ENCODE peak calls at places on chromosome 10, in six cellular contexts. One of them, this sample, is unnamed. For H3K4me1, the result is how much of the 10 kb centered on the place peaks cover.

GRCh38 chr10:89163265-89163995 is 43.7 kb downstream of the CH25H start:
- DNase-seq in SK-N-SH: no peak
- DNase-seq in HCT116: no peak
- DNase-seq in K562: no peak
- DNase-seq in GM12878: peak
- DNase-seq in HepG2: no peak
- DNase-seq in this sample: no peak

GRCh38 chr10:70928140-70928539 is 39.8 kb upstream of the PCBD1 start:
- DNase-seq in SK-N-SH: no peak
- DNase-seq in HCT116: no peak
- DNase-seq in K562: no peak
- DNase-seq in GM12878: no peak
- DNase-seq in HepG2: no peak
- DNase-seq in this sample: no peak

GRCh38 chr10:70109064-70109729 is 23.4 kb downstream of the AIFM2 start:
- DNase-seq in SK-N-SH: no peak
- DNase-seq in HCT116: no peak
- DNase-seq in K562: no peak
- DNase-seq in GM12878: no peak
- DNase-seq in HepG2: peak
- DNase-seq in this sample: no peak

GRCh38 chr10:106582291-106582690 is 582.2 kb downstream of the SORCS1 start:
- DNase-seq in SK-N-SH: peak
- DNase-seq in HCT116: no peak
- DNase-seq in K562: no peak
- DNase-seq in GM12878: no peak
- DNase-seq in HepG2: no peak
- DNase-seq in this sample: no peak

GRCh38 chr10:117946525-117947070 is 100.1 kb downstream of the RAB11FIP2 start:
- DNase-seq in SK-N-SH: no peak
- DNase-seq in HCT116: peak
- DNase-seq in K562: no peak
- DNase-seq in GM12878: no peak
- DNase-seq in HepG2: no peak
- DNase-seq in this sample: no peak

GRCh38 chr10:104351067-104351681 is 2.5 kb upstream of the CFAP58 start:
- DNase-seq in SK-N-SH: no peak
- DNase-seq in HCT116: no peak
- DNase-seq in K562: no peak
- DNase-seq in GM12878: no peak
- DNase-seq in HepG2: no peak
- DNase-seq in this sample: no peak

GRCh38 chr10:11364241-11364640 is 247.2 kb downstream of the USP6NL start:
- DNase-seq in SK-N-SH: peak
- DNase-seq in HCT116: no peak
- DNase-seq in K562: no peak
- DNase-seq in GM12878: no peak
- DNase-seq in HepG2: no peak
- DNase-seq in this sample: no peak

GRCh38 chr10:120750167-120750566 is 101.0 kb upstream of the WDR11 start:
- DNase-seq in SK-N-SH: no peak
- DNase-seq in HCT116: no peak
- DNase-seq in K562: no peak
- DNase-seq in GM12878: peak
- DNase-seq in HepG2: no peak
- DNase-seq in this sample: no peak

GRCh38 chr10:16717617-16718395 is 99.4 kb downstream of the RSU1 start:
- DNase-seq in SK-N-SH: no peak
- DNase-seq in HCT116: no peak
- DNase-seq in K562: no peak
- DNase-seq in GM12878: no peak
- DNase-seq in HepG2: no peak
- DNase-seq in this sample: no peak

GRCh38 chr10:78867555-78867939 is 201.2 kb upstream of the ZMIZ1 start:
- DNase-seq in SK-N-SH: no peak
- DNase-seq in HCT116: no peak
- DNase-seq in K562: no peak
- DNase-seq in GM12878: no peak
- DNase-seq in HepG2: no peak
- DNase-seq in this sample: no peak

GRCh38 chr10:130471486-130471885 is 335.3 kb downstream of the GLRX3 start:
- DNase-seq in SK-N-SH: no peak
- DNase-seq in HCT116: no peak
- DNase-seq in K562: no peak
- DNase-seq in GM12878: no peak
- DNase-seq in HepG2: no peak
- DNase-seq in this sample: no peak

GRCh38 chr10:125022671-125023070 is 80.7 kb downstream of the ZRANB1 start:
- DNase-seq in SK-N-SH: no peak
- DNase-seq in HCT116: no peak
- DNase-seq in K562: no peak
- DNase-seq in GM12878: no peak
- DNase-seq in HepG2: no peak
- DNase-seq in this sample: no peak

GRCh38 chr10:123860209-123860608 is 31.4 kb downstream of the CPXM2 start:
- DNase-seq in SK-N-SH: no peak
- DNase-seq in HCT116: no peak
- DNase-seq in K562: no peak
- DNase-seq in GM12878: no peak
- DNase-seq in HepG2: no peak
- DNase-seq in this sample: no peak

GRCh38 chr10:94450782-94451181 is 48.4 kb downstream of the TBC1D12 start:
- DNase-seq in SK-N-SH: no peak
- DNase-seq in HCT116: no peak
- DNase-seq in K562: no peak
- DNase-seq in GM12878: no peak
- DNase-seq in HepG2: no peak
- DNase-seq in this sample: no peak

GRCh38 chr10:1078668-1079067 is 22.5 kb downstream of the WDR37 start:
- DNase-seq in SK-N-SH: no peak
- DNase-seq in HCT116: no peak
- DNase-seq in K562: no peak
- DNase-seq in GM12878: no peak
- DNase-seq in HepG2: no peak
- DNase-seq in this sample: no peak

GRCh38 chr10:96413151-96413787 is 54.5 kb upstream of the OPALIN start:
- DNase-seq in SK-N-SH: no peak
- DNase-seq in HCT116: no peak
- DNase-seq in K562: peak
- DNase-seq in GM12878: no peak
- DNase-seq in HepG2: no peak
- DNase-seq in this sample: no peak

GRCh38 chr10:103716206-103717160 is 138.9 kb downstream of the SH3PXD2A start:
- DNase-seq in SK-N-SH: no peak
- DNase-seq in HCT116: peak
- DNase-seq in K562: no peak
- DNase-seq in GM12878: no peak
- DNase-seq in HepG2: peak
- DNase-seq in this sample: no peak

GRCh38 chr10:2508971-2509605 is 558.3 kb upstream of the PFKP start:
- DNase-seq in SK-N-SH: no peak
- DNase-seq in HCT116: no peak
- DNase-seq in K562: no peak
- DNase-seq in GM12878: no peak
- DNase-seq in HepG2: no peak
- DNase-seq in this sample: no peak

GRCh38 chr10:77350711-77351119 is 286.9 kb downstream of the KCNMA1 start:
- DNase-seq in SK-N-SH: peak
- DNase-seq in HCT116: peak
- DNase-seq in K562: peak
- DNase-seq in GM12878: no peak
- DNase-seq in HepG2: no peak
- DNase-seq in this sample: peak

GRCh38 chr10:19654576-19654975 is 161.7 kb upstream of the PLXDC2 start:
- DNase-seq in SK-N-SH: no peak
- DNase-seq in HCT116: no peak
- DNase-seq in K562: no peak
- DNase-seq in GM12878: no peak
- DNase-seq in HepG2: no peak
- DNase-seq in this sample: no peak

GRCh38 chr10:114697061-114697598 is 39.1 kb upstream of the ABLIM1 start:
- DNase-seq in SK-N-SH: no peak
- DNase-seq in HCT116: no peak
- DNase-seq in K562: no peak
- DNase-seq in GM12878: no peak
- DNase-seq in HepG2: no peak
- DNase-seq in this sample: no peak

GRCh38 chr10:128173383-128173782 is 47.2 kb upstream of the MKI67 start:
- DNase-seq in SK-N-SH: no peak
- DNase-seq in HCT116: no peak
- DNase-seq in K562: no peak
- DNase-seq in GM12878: no peak
- DNase-seq in HepG2: peak
- DNase-seq in this sample: no peak

GRCh38 chr10:89427629-89428028 is 13.3 kb downstream of the IFIT5 start:
- DNase-seq in SK-N-SH: no peak
- DNase-seq in HCT116: no peak
- DNase-seq in K562: no peak
- DNase-seq in GM12878: no peak
- DNase-seq in HepG2: no peak
- DNase-seq in this sample: no peak

GRCh38 chr10:80535671-80536360 is 1.9 kb upstream of the SH2D4B start:
- DNase-seq in SK-N-SH: no peak
- DNase-seq in HCT116: peak
- DNase-seq in K562: peak
- DNase-seq in GM12878: no peak
- DNase-seq in HepG2: no peak
- DNase-seq in this sample: no peak

GRCh38 chr10:105149371-105149871 is 508.3 kb downstream of the SORCS3 start:
- DNase-seq in SK-N-SH: no peak
- DNase-seq in HCT116: no peak
- DNase-seq in K562: no peak
- DNase-seq in GM12878: no peak
- DNase-seq in HepG2: no peak
- DNase-seq in this sample: no peak

DNA sequence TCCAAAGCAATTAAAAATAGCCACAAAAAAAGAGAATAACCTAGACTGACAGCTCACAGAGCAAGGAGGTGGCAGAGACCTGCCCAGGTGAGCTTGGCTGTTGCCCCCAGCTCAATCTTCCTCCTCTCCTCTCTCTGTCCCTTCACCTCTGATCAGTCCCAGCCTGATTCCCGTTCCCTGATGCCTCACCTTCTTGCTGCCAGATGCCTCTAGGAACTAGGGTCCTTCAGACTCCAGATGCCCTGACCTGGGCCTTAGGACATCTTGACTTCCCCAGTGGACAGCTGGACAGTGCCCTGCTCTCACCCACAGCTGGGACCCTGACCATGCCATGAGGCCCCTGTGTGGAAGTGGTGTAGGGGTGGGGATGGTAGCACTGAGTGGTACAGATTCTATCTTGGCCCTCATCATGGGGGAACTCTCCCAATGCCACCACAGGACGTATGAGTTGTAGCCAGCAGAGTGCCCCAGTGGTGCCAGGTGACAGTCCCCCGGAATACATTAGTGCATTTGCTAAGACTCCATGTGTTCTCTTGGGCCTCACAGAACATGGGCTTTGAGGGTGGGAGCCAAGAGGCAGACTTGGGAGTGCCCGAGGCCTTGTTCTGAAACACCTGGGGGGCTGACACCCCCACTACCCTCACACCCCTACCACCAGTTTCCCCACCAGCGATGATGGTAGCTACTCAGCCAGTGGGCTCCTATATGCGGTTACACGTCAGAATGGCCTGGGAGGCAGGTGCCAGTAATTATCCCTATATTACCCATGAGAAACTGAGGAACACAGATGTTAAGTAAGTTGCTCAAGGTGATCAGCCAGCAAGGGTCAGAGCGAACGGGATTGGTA is 2.0 kb downstream of the DEPP1 start:
- DNase-seq in SK-N-SH: no peak
- DNase-seq in HCT116: no peak
- DNase-seq in K562: no peak
- DNase-seq in GM12878: no peak
- DNase-seq in HepG2: no peak
- DNase-seq in this sample: no peak
- H3K4me1 ChIP-seq in SK-N-SH: under half
- H3K4me1 ChIP-seq in HCT116: half or more
- H3K4me1 ChIP-seq in K562: under half
- H3K4me1 ChIP-seq in GM12878: half or more
- H3K4me1 ChIP-seq in HepG2: half or more
- H3K4me1 ChIP-seq in this sample: half or more

DNA sequence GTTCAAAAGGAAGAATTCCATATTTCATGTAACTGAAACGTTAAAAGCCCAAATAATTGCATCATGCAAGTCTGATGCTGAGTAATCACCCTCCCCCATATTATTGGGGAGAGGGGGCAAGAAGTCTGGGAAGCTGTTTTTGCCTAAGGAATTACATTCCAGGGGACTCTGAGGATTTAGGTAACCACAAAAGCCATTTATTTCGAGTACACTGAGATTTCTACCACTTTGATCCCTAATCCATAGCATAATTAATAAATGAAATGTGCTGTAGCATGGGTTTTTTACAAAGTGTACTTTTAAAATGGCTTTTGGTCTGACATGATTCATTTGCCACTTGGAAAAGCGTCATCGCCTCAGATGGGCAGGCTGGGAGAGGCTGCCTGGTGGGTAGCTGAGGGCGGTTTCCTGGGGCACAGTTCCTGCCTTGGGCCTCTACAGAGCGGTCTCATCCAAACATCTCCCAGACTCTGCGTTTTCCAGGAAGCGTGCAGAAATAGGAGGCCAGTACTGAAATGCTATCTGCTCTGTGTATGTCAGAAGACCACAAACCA is 106.5 kb downstream of the TCF7L2 start:
- DNase-seq in SK-N-SH: no peak
- DNase-seq in HCT116: no peak
- DNase-seq in K562: no peak
- DNase-seq in GM12878: no peak
- DNase-seq in HepG2: no peak
- DNase-seq in this sample: no peak
- TF ChIP-seq SIN3A in SK-N-SH: no peak
- TF ChIP-seq SIN3A in HCT116: no peak
- TF ChIP-seq SIN3A in K562: no peak
- TF ChIP-seq SIN3A in GM12878: no peak
- TF ChIP-seq SIN3A in HepG2: no peak
- TF ChIP-seq SIN3A in this sample: no peak

DNA sequence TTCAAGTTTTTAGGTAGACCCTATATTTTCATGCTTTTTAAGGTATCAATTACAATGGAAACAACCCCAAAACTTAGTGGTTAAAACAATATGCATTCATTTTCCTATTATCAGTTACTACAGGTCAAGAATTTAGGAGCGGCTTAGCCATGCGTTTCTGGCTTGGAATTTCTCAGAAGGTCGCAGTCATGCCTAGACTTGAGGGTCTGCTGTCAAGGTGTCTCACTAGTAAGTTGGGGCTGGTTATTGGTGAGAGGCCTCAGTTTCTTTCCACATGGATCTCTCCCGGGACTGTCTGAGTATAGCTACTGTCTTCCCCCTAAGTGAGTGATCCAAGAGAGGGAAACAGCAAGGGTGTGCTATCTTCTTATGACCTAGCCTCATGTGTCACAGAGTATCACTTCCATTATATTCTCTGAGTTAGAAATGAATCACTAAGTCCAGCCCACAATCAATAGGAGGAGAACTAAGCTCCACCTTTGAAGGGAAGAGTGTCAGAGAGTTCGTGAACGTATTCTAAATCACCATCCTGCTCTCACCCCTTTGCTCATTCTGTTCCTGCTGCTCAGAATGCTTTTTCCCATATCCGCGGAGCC is 80.5 kb downstream of the RTKN2 start:
- DNase-seq in SK-N-SH: no peak
- DNase-seq in HCT116: no peak
- DNase-seq in K562: no peak
- DNase-seq in GM12878: no peak
- DNase-seq in HepG2: no peak
- DNase-seq in this sample: no peak
- TF ChIP-seq REST in SK-N-SH: no peak
- TF ChIP-seq REST in HCT116: no peak
- TF ChIP-seq REST in K562: no peak
- TF ChIP-seq REST in GM12878: no peak
- TF ChIP-seq REST in HepG2: no peak
- TF ChIP-seq REST in this sample: no peak

GRCh38 chr10:5898163-5898562 is 8.1 kb downstream of the FBH1 start:
- DNase-seq in SK-N-SH: no peak
- DNase-seq in HCT116: no peak
- DNase-seq in K562: no peak
- DNase-seq in GM12878: no peak
- DNase-seq in HepG2: no peak
- DNase-seq in this sample: no peak
- H3K4me1 ChIP-seq in SK-N-SH: under half
- H3K4me1 ChIP-seq in HCT116: under half
- H3K4me1 ChIP-seq in K562: half or more
- H3K4me1 ChIP-seq in GM12878: under half
- H3K4me1 ChIP-seq in HepG2: under half
- H3K4me1 ChIP-seq in this sample: under half

This sample was measured in Panc1.